ENCODE peak calls at places on chromosomes 5 and 9, in four cellular contexts. F is PC-9, O is Caco-2, J is GM23338. U is an unnamed sample.

GRCh38 chr9:122226142-122226757 is 2.5 kb downstream of the LHX6 start:
- DNase-seq in F (no peak), J (peak), O (no peak), U (no peak)

GRCh38 chr5:54206580-54207229 is 103.7 kb downstream of the ARL15 start:
- DNase-seq in F (no peak), J (no peak), O (no peak), U (no peak)

GRCh38 chr5:54760182-54760935 is 225.0 kb downstream of the ESM1 start:
- DNase-seq in F (no peak), O (no peak), J (no peak), U (no peak)

GRCh38 chr5:25573691-25574090 is 928.9 kb upstream of the CDH10 start:
- DNase-seq in F (no peak), J (peak), O (no peak), U (no peak)

GRCh38 chr5:174935854-174936474 is 211.6 kb downstream of the MSX2 start:
- DNase-seq in F (peak), O (peak), J (peak), U (peak)

GRCh38 chr9:98997580-98997979 is 53.9 kb downstream of the COL15A1 start:
- DNase-seq in J (no peak), O (no peak), F (no peak), U (no peak)

GRCh38 chr5:56829137-56829536 is 13.8 kb downstream of the MAP3K1 start:
- DNase-seq in F (peak), J (no peak), O (no peak), U (no peak)

GRCh38 chr9:72326643-72327042 is 38.4 kb downstream of the ZFAND5 start:
- DNase-seq in F (no peak), O (no peak), J (no peak), U (no peak)

GRCh38 chr5:132260714-132261615 is 3.5 kb downstream of the PDLIM4 start:
- DNase-seq in F (peak), J (no peak), O (peak), U (no peak)

GRCh38 chr9:104864675-104865104 is 63.3 kb downstream of the ABCA1 start:
- DNase-seq in F (no peak), J (no peak), O (no peak), U (no peak)

GRCh38 chr5:174505621-174506020 is 218.8 kb upstream of the MSX2 start:
- DNase-seq in O (no peak), F (no peak), J (no peak), U (no peak)

GRCh38 chr5:179275381-179275878 is 69.8 kb downstream of the ADAMTS2 start:
- DNase-seq in F (no peak), J (no peak), O (no peak), U (no peak)
- H3K4me3 ChIP-seq in F (no peak), J (no peak), O (no peak), U (no peak)

GRCh38 chr5:123611407-123611709 is 99.4 kb downstream of the CSNK1G3 start:
- DNase-seq in F (no peak), J (no peak), O (no peak), U (no peak)
- TF ChIP-seq CTCF in F (no peak), J (no peak), O (no peak), U (no peak)

GRCh38 chr5:177300971-177301370 is 2.5 kb downstream of the RAB24 start:
- DNase-seq in F (no peak), O (no peak), J (no peak), U (no peak)
- H3K4me3 ChIP-seq in F (no peak), O (no peak), J (no peak), U (no peak)

DNA sequence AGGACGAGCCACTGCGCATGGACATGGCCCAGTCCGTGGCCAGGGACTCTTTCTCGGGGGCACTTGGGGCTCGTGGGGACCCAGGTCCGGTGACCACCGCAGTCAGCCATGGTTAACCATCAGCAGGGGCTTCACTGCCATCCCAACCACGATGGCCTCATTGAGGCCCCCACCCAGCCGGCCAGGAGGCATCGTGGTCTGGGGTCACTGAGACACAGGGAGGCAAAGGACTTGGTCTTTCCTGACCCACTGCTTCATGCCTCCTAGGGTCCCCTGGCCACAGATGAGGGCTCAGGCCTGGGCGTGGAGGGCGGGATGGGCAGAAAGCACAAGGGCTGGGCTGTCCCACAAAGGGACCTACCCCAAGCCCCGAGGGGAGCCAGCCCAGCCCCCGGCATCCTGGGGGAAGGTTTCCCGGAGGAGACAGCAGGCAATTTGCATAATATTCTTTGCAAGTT is 6.6 kb downstream of the NACC2 start:
- DNase-seq in J (no peak), O (no peak), F (no peak), U (peak)
- TF ChIP-seq CTCF in J (no peak), O (no peak), F (no peak), U (no peak)

GRCh38 chr9:35518981-35519679 is 29.2 kb downstream of the RUSC2 start:
- DNase-seq in F (peak), O (no peak), J (peak), U (no peak)
- H3K4me3 ChIP-seq in F (no peak), O (no peak), J (no peak), U (no peak)

DNA sequence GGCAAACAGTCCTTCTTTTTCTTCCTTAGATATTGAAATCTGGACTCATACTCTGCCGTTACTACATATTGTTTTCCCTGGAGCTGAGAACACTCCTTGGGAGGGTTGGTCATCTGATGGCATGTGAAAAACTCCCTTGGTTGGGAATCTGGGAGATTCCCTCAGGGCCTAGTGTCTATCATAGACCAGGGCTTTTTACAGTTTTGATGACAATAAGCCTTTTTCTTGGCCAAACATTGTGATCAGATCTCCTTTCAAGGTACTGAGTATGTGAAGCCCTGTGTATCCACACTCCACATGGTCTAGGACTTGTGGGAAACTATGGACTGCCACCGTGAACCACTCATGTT is 32.9 kb downstream of the TMEM252 start:
- DNase-seq in J (no peak), F (no peak), O (no peak), U (no peak)
- TF ChIP-seq CTCF in J (no peak), F (peak), O (no peak), U (no peak)

DNA sequence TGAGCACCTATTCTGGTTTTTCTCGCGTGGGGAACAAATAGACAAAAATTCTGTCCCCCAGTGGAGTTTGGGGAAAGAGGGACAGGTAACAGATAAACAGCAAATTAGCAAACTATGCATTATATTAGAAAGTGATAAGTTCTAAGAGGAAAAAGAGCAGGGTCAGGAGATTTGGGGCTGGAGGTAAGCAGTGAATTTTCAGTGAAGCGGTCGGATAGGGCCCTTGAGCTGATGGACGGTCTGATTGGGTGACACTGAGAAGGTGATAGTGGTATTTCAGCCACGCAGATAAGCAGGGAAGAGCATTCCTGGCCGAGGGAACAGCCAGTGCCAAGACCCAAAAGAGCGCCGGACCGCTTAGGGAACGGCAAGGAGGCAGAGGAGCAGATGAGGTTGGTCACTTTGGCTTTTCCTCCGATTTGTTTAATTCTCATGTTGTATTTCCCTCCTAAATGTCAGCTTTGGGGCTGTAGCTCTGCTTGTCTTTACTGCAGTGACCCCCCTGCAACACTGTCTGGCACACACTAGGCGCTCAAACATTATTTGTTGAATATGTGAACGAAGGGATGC is 1.0 kb upstream of the PTPN3 start:
- DNase-seq in F (no peak), O (no peak), J (peak), U (no peak)
- H3K4me3 ChIP-seq in F (peak), O (peak), J (peak), U (no peak)

U was measured in BE2C.